ENCODE peak calls at places on chromosome 11, in five cellular contexts. I is left cardiac atrium, S is HCT116, H is D341Med, A is GM10248. Q is an unnamed sample.

GRCh38 chr11:129973809-129974208 is 28.8 kb downstream of the PRDM10 start:
- DNase-seq in I (no peak), S (no peak), H (no peak), A (no peak), Q (no peak)

GRCh38 chr11:94153320-94153719 is 24.7 kb downstream of the PANX1 start:
- DNase-seq in I (no peak), S (no peak), H (no peak), A (no peak), Q (no peak)

GRCh38 chr11:65719887-65720236 is 736 bp downstream of the RNASEH2C start:
- DNase-seq in I (no peak), S (no peak), H (no peak), A (peak), Q (peak)

GRCh38 chr11:37914859-37915258 is 1316.8 kb upstream of the RAG2 start:
- DNase-seq in I (no peak), S (no peak), H (no peak), A (no peak), Q (no peak)

GRCh38 chr11:91660036-91660435 is 564.6 kb upstream of the FAT3 start:
- DNase-seq in I (no peak), S (no peak), H (no peak), A (no peak), Q (no peak)

GRCh38 chr11:122584670-122585069 is 70.9 kb upstream of the UBASH3B start:
- DNase-seq in I (no peak), S (no peak), H (no peak), A (no peak), Q (no peak)

GRCh38 chr11:102590646-102591045 is 34.5 kb downstream of the MMP20 start:
- DNase-seq in I (no peak), S (no peak), H (no peak), A (no peak), Q (no peak)

GRCh38 chr11:110059706-110060430 is 33.3 kb upstream of the ZC3H12C start:
- DNase-seq in I (no peak), S (no peak), H (no peak), A (no peak), Q (no peak)

GRCh38 chr11:77752518-77752917 is 68.0 kb downstream of the RSF1 start:
- DNase-seq in I (no peak), S (no peak), H (no peak), A (no peak), Q (peak)

GRCh38 chr11:102010776-102011500 is 36.3 kb upstream of the CFAP300 start:
- DNase-seq in I (peak), S (peak), H (peak), A (no peak), Q (peak)

GRCh38 chr11:94700631-94701030 is 67.5 kb upstream of the AMOTL1 start:
- DNase-seq in I (no peak), S (no peak), H (no peak), A (no peak), Q (no peak)

GRCh38 chr11:102794382-102794781 is 3.6 kb downstream of the MMP1 start:
- DNase-seq in I (no peak), S (peak), H (peak), A (peak), Q (no peak)

GRCh38 chr11:12123799-12124198 is 13.4 kb downstream of the MICAL2 start:
- DNase-seq in I (no peak), S (no peak), H (no peak), A (no peak), Q (no peak)

GRCh38 chr11:107957109-107957588 is 28.9 kb downstream of the RAB39A start:
- DNase-seq in I (no peak), S (no peak), H (peak), A (no peak), Q (peak)

GRCh38 chr11:27934830-27935145 is 173.2 kb downstream of the KIF18A start:
- DNase-seq in I (no peak), S (peak), H (no peak), A (no peak), Q (no peak)

GRCh38 chr11:102177974-102178631 is 67.9 kb downstream of the YAP1 start:
- DNase-seq in I (no peak), S (peak), H (no peak), A (no peak), Q (no peak)

GRCh38 chr11:124167852-124168251 is 15.3 kb upstream of the OR10D3 start:
- DNase-seq in I (no peak), S (no peak), H (no peak), A (no peak), Q (no peak)

GRCh38 chr11:86559311-86559945 is 113.0 kb downstream of the ME3 start:
- DNase-seq in I (peak), S (no peak), H (no peak), A (no peak), Q (peak)

GRCh38 chr11:68546555-68546954 is 86.0 kb downstream of the PPP6R3 start:
- DNase-seq in I (no peak), S (no peak), H (no peak), A (no peak), Q (peak)

GRCh38 chr11:27703453-27703852 is 3.2 kb upstream of the BDNF start:
- DNase-seq in I (no peak), S (no peak), H (no peak), A (no peak), Q (no peak)

GRCh38 chr11:63769044-63769718 is 606 bp upstream of the ZFTA start:
- DNase-seq in I (peak), S (no peak), H (peak), A (peak), Q (peak)

GRCh38 chr11:1749787-1750351 is 526 bp downstream of the IFITM10 start:
- DNase-seq in I (peak), S (no peak), H (no peak), A (no peak), Q (peak)

GRCh38 chr11:1401656-1402221 is 12.0 kb downstream of the BRSK2 start:
- DNase-seq in I (peak), S (no peak), H (no peak), A (peak), Q (peak)

GRCh38 chr11:62607729-62608128 is 4.8 kb downstream of the EML3 start:
- DNase-seq in I (no peak), S (no peak), H (no peak), A (no peak), Q (no peak)

GRCh38 chr11:78938036-78938435 is 363.4 kb upstream of the NARS2 start:
- DNase-seq in I (no peak), S (no peak), H (no peak), A (no peak), Q (no peak)

GRCh38 chr11:83033972-83034672 is 37.6 kb downstream of the RAB30 start:
- DNase-seq in I (peak), S (no peak), H (peak), A (no peak), Q (peak)

GRCh38 chr11:36377759-36378553 is 81.9 kb downstream of the PRR5L start:
- DNase-seq in I (no peak), S (no peak), H (no peak), A (no peak), Q (no peak)

GRCh38 chr11:65424200-65425104 is 1.9 kb downstream of the NEAT1 start:
- DNase-seq in I (peak), S (no peak), H (no peak), A (no peak), Q (peak)

GRCh38 chr11:116180806-116181600 is 591.8 kb downstream of the BUD13 start:
- DNase-seq in I (no peak), S (no peak), H (no peak), A (no peak), Q (no peak)

GRCh38 chr11:116788534-116788933 is 711 bp upstream of the ZPR1 start:
- DNase-seq in I (no peak), S (no peak), H (no peak), A (no peak), Q (no peak)

GRCh38 chr11:1553808-1554594 is 18.1 kb downstream of the DUSP8 start:
- DNase-seq in I (no peak), S (no peak), H (no peak), A (no peak), Q (no peak)

GRCh38 chr11:134377876-134378275 is 34.2 kb downstream of the B3GAT1 start:
- DNase-seq in I (no peak), S (no peak), H (no peak), A (no peak), Q (no peak)

GRCh38 chr11:12179019-12179418 is 68.6 kb downstream of the MICAL2 start:
- DNase-seq in I (no peak), S (no peak), H (no peak), A (no peak), Q (no peak)

GRCh38 chr11:35059040-35059439 is 79.9 kb upstream of the CD44 start:
- DNase-seq in I (no peak), S (no peak), H (no peak), A (no peak), Q (no peak)

GRCh38 chr11:122170815-122171475 is 54.9 kb upstream of the BLID start:
- DNase-seq in I (no peak), S (peak), H (no peak), A (no peak), Q (no peak)

GRCh38 chr11:113308601-113309000 is 5.8 kb upstream of the TTC12 start:
- DNase-seq in I (no peak), S (no peak), H (no peak), A (no peak), Q (no peak)

GRCh38 chr11:25650319-25650718 is 681.6 kb upstream of the ANO3 start:
- DNase-seq in I (no peak), S (no peak), H (no peak), A (no peak), Q (no peak)

GRCh38 chr11:75403983-75404658 is 4.8 kb downstream of the RPS3 start:
- DNase-seq in I (no peak), S (no peak), H (no peak), A (no peak), Q (no peak)